ENCODE peak calls at places on chromosome 21, in nine cellular contexts. K, V, J, X, B, W, Z, O and L are unnamed samples.

GRCh38 chr21:16969636-16970035 is 543.2 kb upstream of the CXADR start:
- DNase-seq in K (no peak), O (no peak), X (peak), V (no peak), W (no peak), B (no peak), Z (no peak), J (no peak), L (no peak)

GRCh38 chr21:38756746-38757145 is 49.0 kb upstream of the ETS2 start:
- DNase-seq in X (no peak), K (no peak), W (no peak), B (no peak), V (no peak), Z (peak), O (no peak), J (peak), L (no peak)

GRCh38 chr21:39088831-39089380 is 94.3 kb downstream of the PSMG1 start:
- DNase-seq in J (peak), V (no peak), B (no peak), Z (peak), W (peak), K (no peak), X (peak), O (no peak), L (no peak)

GRCh38 chr21:38679531-38679930 is 126.2 kb upstream of the ETS2 start:
- DNase-seq in K (peak), V (no peak), W (no peak), X (peak), J (peak), Z (peak), O (no peak), B (no peak), L (no peak)

GRCh38 chr21:26366781-26367180 is 196.2 kb upstream of the APP start:
- DNase-seq in J (no peak), X (no peak), O (no peak), B (no peak), W (no peak), Z (peak), K (no peak), V (no peak), L (no peak)

GRCh38 chr21:42590431-42591131 is 62.8 kb upstream of the PDE9A start:
- DNase-seq in W (no peak), V (no peak), K (no peak), B (no peak), Z (no peak), X (no peak), J (no peak), O (no peak), L (no peak)

GRCh38 chr21:34603710-34604057 is 11.2 kb downstream of the RCAN1 start:
- DNase-seq in X (no peak), W (no peak), B (no peak), V (no peak), O (no peak), J (no peak), K (no peak), Z (no peak), L (no peak)

GRCh38 chr21:29320021-29320420 is 21.3 kb downstream of the BACH1 start:
- DNase-seq in K (no peak), O (no peak), W (no peak), Z (no peak), B (no peak), J (no peak), X (no peak), V (no peak), L (no peak)

GRCh38 chr21:36511484-36512227 is 31.7 kb upstream of the CLDN14 start:
- DNase-seq in W (no peak), Z (no peak), X (peak), V (no peak), J (peak), B (no peak), K (no peak), O (no peak), L (no peak)

GRCh38 chr21:41961282-41961701 is 7.5 kb upstream of the C2CD2 start:
- DNase-seq in K (no peak), W (no peak), V (no peak), B (no peak), X (peak), O (no peak), J (peak), Z (no peak), L (no peak)

GRCh38 chr21:34670220-34670961 is 1.6 kb downstream of the CLIC6 start:
- DNase-seq in W (peak), Z (no peak), O (no peak), K (peak), X (no peak), V (no peak), B (peak), J (no peak), L (peak)

GRCh38 chr21:40393091-40393490 is 453.9 kb downstream of the DSCAM start:
- DNase-seq in Z (no peak), V (no peak), X (no peak), W (no peak), O (no peak), B (no peak), J (no peak), K (no peak), L (no peak)

GRCh38 chr21:43752758-43753438 is 23.2 kb downstream of the CSTB start:
- DNase-seq in O (no peak), W (no peak), X (no peak), Z (no peak), J (no peak), B (no peak), V (no peak), K (no peak), L (no peak)

GRCh38 chr21:43921979-43922945 is 57.2 kb downstream of the AGPAT3 start:
- DNase-seq in Z (peak), W (no peak), B (no peak), X (no peak), K (peak), V (no peak), J (peak), O (no peak), L (no peak)

GRCh38 chr21:27776925-27777553 is 810.2 kb upstream of the ADAMTS5 start:
- DNase-seq in J (no peak), K (no peak), O (no peak), X (no peak), B (no peak), Z (no peak), W (no peak), V (peak), L (no peak)

GRCh38 chr21:44300262-44300959 is 558 bp downstream of the PFKL start:
- DNase-seq in J (peak), B (peak), W (peak), X (peak), K (peak), O (peak), V (peak), Z (peak), L (peak)

GRCh38 chr21:41133896-41134522 is 34.0 kb upstream of the BACE2 start:
- DNase-seq in O (peak), B (peak), W (no peak), X (peak), Z (peak), K (no peak), V (no peak), J (peak), L (no peak)

GRCh38 chr21:35046223-35046690 is 2.8 kb downstream of the RUNX1 start:
- DNase-seq in W (no peak), X (no peak), B (no peak), Z (no peak), V (no peak), J (no peak), K (no peak), O (no peak), L (no peak)

GRCh38 chr21:33374080-33374873 is 28.9 kb upstream of the IFNGR2 start:
- DNase-seq in K (no peak), B (peak), J (peak), O (peak), V (peak), W (no peak), Z (peak), X (peak), L (peak)

GRCh38 chr21:34276711-34277425 is 86.9 kb upstream of the KCNE2 start:
- DNase-seq in J (no peak), O (no peak), W (no peak), V (no peak), K (peak), B (no peak), X (no peak), Z (no peak), L (no peak)

GRCh38 chr21:26887241-26887640 is 42.0 kb upstream of the ADAMTS1 start:
- DNase-seq in X (no peak), J (peak), O (no peak), Z (peak), W (no peak), B (no peak), V (no peak), K (no peak), L (peak)

GRCh38 chr21:28277324-28277723 is 715.4 kb downstream of the LTN1 start:
- DNase-seq in V (no peak), B (no peak), W (no peak), O (no peak), K (no peak), Z (no peak), X (no peak), J (no peak), L (no peak)

GRCh38 chr21:41460578-41461527 is 34.8 kb downstream of the MX1 start:
- DNase-seq in B (peak), J (peak), W (peak), Z (peak), V (peak), O (peak), X (peak), K (peak), L (peak)

GRCh38 chr21:32412998-32413504 is 545 bp downstream of the EVA1C start:
- DNase-seq in X (peak), B (no peak), V (peak), W (peak), J (no peak), K (no peak), O (no peak), Z (no peak), L (peak)

GRCh38 chr21:33998402-33998801 is 75.0 kb upstream of the MRPS6 start:
- DNase-seq in X (no peak), V (no peak), O (no peak), B (no peak), Z (no peak), J (no peak), K (no peak), W (no peak), L (no peak)

DNA sequence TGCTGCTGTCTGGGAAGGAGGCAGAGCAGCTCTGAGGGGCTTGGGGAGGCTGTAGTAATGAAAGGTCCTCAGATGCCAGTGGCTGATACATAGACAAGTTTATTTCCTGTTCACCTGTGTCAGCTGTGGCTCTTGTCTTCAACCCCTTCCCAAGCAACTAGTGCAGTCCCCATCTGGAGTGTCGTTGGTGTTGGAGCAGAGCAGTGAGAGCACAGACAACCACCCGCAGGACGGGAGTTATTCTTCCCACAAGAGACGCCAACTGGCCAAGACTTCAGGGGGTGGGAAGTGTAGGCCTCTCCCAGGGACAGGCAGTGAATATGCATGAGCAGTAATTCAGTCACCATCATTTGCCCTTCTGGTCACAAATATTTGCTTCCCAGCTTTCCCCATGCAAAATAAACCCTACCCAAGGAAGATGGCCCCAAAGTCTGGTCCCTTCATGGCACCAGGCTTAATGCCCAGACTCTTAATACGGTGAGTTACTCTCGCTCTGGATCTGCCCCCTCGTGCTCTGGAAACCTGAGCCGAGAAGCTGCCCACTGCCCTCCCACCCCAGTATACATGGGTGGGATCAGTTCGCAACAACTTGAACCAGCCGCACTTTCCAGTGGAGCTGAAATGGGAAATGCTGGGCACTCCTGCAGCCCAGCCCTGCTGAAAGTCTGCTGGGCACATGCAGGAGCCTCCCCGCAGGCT is 153.5 kb upstream of the COL6A1 start:
- DNase-seq in Z (no peak), W (no peak), J (no peak), X (no peak), O (no peak), B (no peak), K (no peak), V (no peak), L (no peak)
- TF ChIP-seq CTCF in Z (no peak), W (no peak), J (no peak), X (no peak), O (no peak), B (no peak), K (no peak), V (no peak), L (no peak)

DNA sequence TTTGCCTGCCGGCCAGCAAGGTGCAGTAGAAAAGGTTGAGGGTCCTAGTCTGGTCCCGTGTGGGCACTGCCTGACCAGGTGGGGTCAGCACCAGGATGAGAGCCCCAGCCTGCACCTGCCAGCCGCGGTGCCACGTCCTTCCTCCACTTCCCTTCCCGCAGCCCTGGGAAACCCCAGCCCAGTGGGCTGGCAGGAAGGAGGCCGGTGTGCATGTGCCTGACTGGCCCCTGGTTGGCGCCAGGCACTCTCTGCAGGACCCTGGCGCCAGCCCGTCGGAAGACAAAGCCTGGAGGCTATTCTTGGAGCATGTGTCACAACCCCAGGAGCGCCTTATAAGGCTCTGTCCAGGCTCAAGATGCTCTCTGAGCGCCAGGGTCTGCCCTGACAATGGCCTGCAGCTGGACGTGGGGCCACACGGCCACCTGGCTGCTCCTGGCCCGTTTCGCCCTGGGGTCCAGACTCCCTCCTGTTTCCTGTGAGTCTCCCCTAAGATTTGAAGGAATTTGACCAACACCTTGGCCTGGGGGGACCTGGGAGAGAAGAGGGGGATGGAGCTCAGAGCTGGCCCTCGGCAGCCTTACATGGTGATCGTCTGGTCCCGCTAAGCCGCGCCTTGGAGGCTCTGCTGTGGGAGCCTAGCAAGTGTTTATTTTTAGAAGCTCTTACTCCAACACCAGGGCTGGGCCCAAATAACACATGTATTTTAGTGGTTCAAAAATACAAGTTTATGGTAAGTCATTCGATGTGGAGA is 31.9 kb upstream of the POFUT2 start:
- DNase-seq in B (no peak), W (peak), K (no peak), V (no peak), O (no peak), Z (no peak), J (peak), X (peak), L (peak)
- TF ChIP-seq CTCF in B (no peak), W (peak), K (no peak), V (no peak), O (no peak), Z (peak), J (no peak), X (peak), L (no peak)

GRCh38 chr21:46324390-46325072 is 575 bp downstream of the PCNT start:
- DNase-seq in Z (peak), B (peak), W (peak), X (peak), K (peak), O (peak), J (peak), V (peak), L (peak)
- TF ChIP-seq CTCF in Z (no peak), B (no peak), W (no peak), X (peak), K (no peak), O (no peak), J (peak), V (no peak), L (peak)

GRCh38 chr21:45735259-45736000 is 91.9 kb downstream of the PCBP3 start:
- DNase-seq in Z (no peak), O (no peak), J (no peak), B (no peak), V (no peak), W (no peak), K (no peak), X (no peak), L (no peak)

GRCh38 chr21:45737485-45738166 is 94.1 kb downstream of the PCBP3 start:
- DNase-seq in X (no peak), W (no peak), K (no peak), O (no peak), B (no peak), Z (no peak), V (no peak), J (no peak), L (no peak)

GRCh38 chr21:45739218-45740087 is 95.9 kb downstream of the PCBP3 start:
- DNase-seq in W (no peak), Z (no peak), K (no peak), J (no peak), B (no peak), V (no peak), X (no peak), O (no peak), L (no peak)

GRCh38 chr21:45736042-45736704 is 92.6 kb downstream of the PCBP3 start:
- DNase-seq in V (no peak), X (no peak), O (no peak), Z (no peak), J (no peak), K (no peak), B (no peak), W (no peak), L (no peak)

DNA sequence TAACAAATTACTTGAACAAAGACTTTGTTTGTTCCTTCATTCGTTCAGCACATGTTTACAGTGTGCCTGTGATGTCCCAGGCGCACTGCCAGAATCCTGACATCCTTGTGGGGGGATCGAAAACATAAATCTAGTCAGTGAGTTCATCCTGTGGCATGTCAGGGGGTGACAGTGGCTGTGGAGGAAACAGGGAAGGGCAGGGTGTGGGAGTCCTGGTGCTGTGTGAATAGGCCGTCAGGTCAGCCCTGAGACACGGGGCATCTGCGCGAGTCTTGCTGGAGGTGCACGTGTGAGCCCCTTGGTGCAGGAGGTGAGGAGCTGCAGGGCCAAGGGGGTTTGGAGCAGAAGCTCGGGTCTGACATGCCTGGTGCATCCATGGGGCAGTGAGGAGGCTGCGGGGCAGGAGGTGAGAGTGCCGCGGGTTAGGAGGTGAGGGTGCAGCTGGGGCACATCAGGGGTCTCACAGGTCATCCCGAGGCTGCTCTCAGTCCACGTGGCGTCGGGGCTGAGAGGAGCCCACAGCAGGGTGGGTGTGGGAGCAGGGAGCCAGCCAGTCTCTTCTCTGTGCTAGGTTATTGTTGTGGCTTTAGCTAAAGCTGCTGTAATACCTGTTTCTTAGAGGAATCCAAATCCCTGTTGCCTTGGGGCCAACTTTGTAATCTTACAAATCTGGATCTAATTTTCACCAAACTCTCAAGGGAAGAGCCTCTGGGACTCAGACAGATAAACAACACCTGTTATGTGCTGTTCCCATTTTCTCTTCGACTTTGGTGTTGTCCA is 93.4 kb downstream of the PCBP3 start:
- DNase-seq in X (no peak), B (no peak), W (no peak), K (no peak), O (no peak), Z (no peak), J (no peak), V (no peak), L (no peak)
- TF ChIP-seq CTCF in X (no peak), B (no peak), W (no peak), K (no peak), O (no peak), Z (no peak), J (no peak), V (no peak), L (no peak)